ENCODE peak calls at places on chromosomes 1 and 21, in five cellular contexts. One of them, this sample, is unnamed.

GRCh38 chr1:94986783-94987182 is 59.9 kb upstream of the CNN3 start:
- DNase-seq in WTC11: no peak
- DNase-seq in adrenal gland: no peak
- DNase-seq in astrocyte: peak; percentile 74
- DNase-seq in mesothelial cell of epicardium: no peak
- DNase-seq in this sample: no peak

GRCh38 chr1:160413716-160414115 is 13.4 kb downstream of the VANGL2 start:
- DNase-seq in astrocyte: no peak
- DNase-seq in adrenal gland: no peak
- DNase-seq in WTC11: no peak
- DNase-seq in mesothelial cell of epicardium: no peak
- DNase-seq in this sample: no peak

GRCh38 chr1:207259391-207259790 is 62.1 kb upstream of the CD55 start:
- DNase-seq in mesothelial cell of epicardium: no peak
- DNase-seq in astrocyte: peak; percentile 8
- DNase-seq in adrenal gland: no peak
- DNase-seq in WTC11: no peak
- DNase-seq in this sample: no peak

GRCh38 chr21:16821588-16821987 is 691.3 kb upstream of the CXADR start:
- DNase-seq in mesothelial cell of epicardium: no peak
- DNase-seq in astrocyte: peak; percentile 45
- DNase-seq in WTC11: no peak
- DNase-seq in adrenal gland: no peak
- DNase-seq in this sample: no peak

GRCh38 chr1:234716907-234717375 is 107.0 kb upstream of the IRF2BP2 start:
- DNase-seq in WTC11: no peak
- DNase-seq in adrenal gland: no peak
- DNase-seq in mesothelial cell of epicardium: no peak
- DNase-seq in astrocyte: no peak
- DNase-seq in this sample: no peak

GRCh38 chr1:204228896-204229295 is 15.1 kb upstream of the GOLT1A start:
- DNase-seq in adrenal gland: no peak
- DNase-seq in astrocyte: no peak
- DNase-seq in mesothelial cell of epicardium: no peak
- DNase-seq in WTC11: no peak
- DNase-seq in this sample: no peak

GRCh38 chr1:2821970-2822620 is 20.6 kb upstream of the TTC34 start:
- DNase-seq in WTC11: peak; percentile 57
- DNase-seq in mesothelial cell of epicardium: no peak
- DNase-seq in adrenal gland: peak; percentile 39
- DNase-seq in astrocyte: no peak
- DNase-seq in this sample: no peak

GRCh38 chr1:1110561-1110971 is 5.3 kb downstream of the C1orf159 start:
- DNase-seq in WTC11: no peak
- DNase-seq in mesothelial cell of epicardium: peak; percentile 19
- DNase-seq in astrocyte: no peak
- DNase-seq in adrenal gland: no peak
- DNase-seq in this sample: no peak

GRCh38 chr21:42636535-42636914 is 16.9 kb upstream of the PDE9A start:
- DNase-seq in mesothelial cell of epicardium: no peak
- DNase-seq in adrenal gland: no peak
- DNase-seq in astrocyte: peak; percentile 12
- DNase-seq in WTC11: no peak
- DNase-seq in this sample: no peak

GRCh38 chr1:185284106-185284505 is 32.9 kb downstream of the IVNS1ABP start:
- DNase-seq in adrenal gland: no peak
- DNase-seq in astrocyte: no peak
- DNase-seq in WTC11: no peak
- DNase-seq in mesothelial cell of epicardium: no peak
- DNase-seq in this sample: no peak

GRCh38 chr1:6294868-6295556 is 34.1 kb upstream of the GPR153 start:
- DNase-seq in mesothelial cell of epicardium: no peak
- DNase-seq in astrocyte: no peak
- DNase-seq in WTC11: no peak
- DNase-seq in adrenal gland: no peak
- DNase-seq in this sample: no peak

GRCh38 chr1:232519186-232519585 is 110.7 kb downstream of the SIPA1L2 start:
- DNase-seq in astrocyte: no peak
- DNase-seq in WTC11: no peak
- DNase-seq in mesothelial cell of epicardium: no peak
- DNase-seq in adrenal gland: no peak
- DNase-seq in this sample: no peak

GRCh38 chr1:28099050-28099769 is 10.8 kb upstream of the EYA3 start:
- DNase-seq in astrocyte: no peak
- DNase-seq in mesothelial cell of epicardium: no peak
- DNase-seq in WTC11: no peak
- DNase-seq in adrenal gland: no peak
- DNase-seq in this sample: no peak

GRCh38 chr21:33071878-33072306 is 2.0 kb downstream of the OLIG1 start:
- DNase-seq in adrenal gland: no peak
- DNase-seq in WTC11: peak; percentile 49
- DNase-seq in mesothelial cell of epicardium: no peak
- DNase-seq in astrocyte: peak; percentile 2
- DNase-seq in this sample: no peak

GRCh38 chr1:13960376-13960987 is 260.5 kb downstream of the PRDM2 start:
- DNase-seq in mesothelial cell of epicardium: peak; percentile 32
- DNase-seq in astrocyte: peak; percentile 10
- DNase-seq in WTC11: peak; percentile 82
- DNase-seq in adrenal gland: peak; percentile 63
- DNase-seq in this sample: peak; percentile 67

GRCh38 chr1:212727386-212728181 is 27.9 kb upstream of the BATF3 start:
- DNase-seq in WTC11: no peak
- DNase-seq in astrocyte: peak; percentile 93
- DNase-seq in mesothelial cell of epicardium: no peak
- DNase-seq in adrenal gland: no peak
- DNase-seq in this sample: no peak

GRCh38 chr1:91891969-91892368 is 6.0 kb upstream of the TGFBR3 start:
- DNase-seq in adrenal gland: no peak
- DNase-seq in mesothelial cell of epicardium: no peak
- DNase-seq in astrocyte: no peak
- DNase-seq in WTC11: peak; percentile 16
- DNase-seq in this sample: no peak

GRCh38 chr1:163186910-163187309 is 15.8 kb downstream of the RGS5 start:
- DNase-seq in mesothelial cell of epicardium: no peak
- DNase-seq in adrenal gland: no peak
- DNase-seq in WTC11: no peak
- DNase-seq in astrocyte: no peak
- DNase-seq in this sample: no peak

GRCh38 chr1:24987875-24988559 is 57.9 kb upstream of the RUNX3 start:
- DNase-seq in WTC11: no peak
- DNase-seq in adrenal gland: no peak
- DNase-seq in mesothelial cell of epicardium: no peak
- DNase-seq in astrocyte: no peak
- DNase-seq in this sample: no peak

GRCh38 chr1:201917362-201918033 is 28.8 kb downstream of the SHISA4 start:
- DNase-seq in WTC11: no peak
- DNase-seq in adrenal gland: no peak
- DNase-seq in mesothelial cell of epicardium: no peak
- DNase-seq in astrocyte: peak; percentile 90
- DNase-seq in this sample: no peak

GRCh38 chr1:21268281-21269239 is 21.7 kb downstream of the ECE1 start:
- DNase-seq in astrocyte: no peak
- DNase-seq in adrenal gland: peak; percentile 77
- DNase-seq in WTC11: no peak
- DNase-seq in mesothelial cell of epicardium: no peak
- DNase-seq in this sample: no peak

GRCh38 chr1:96472471-96472870 is 249.1 kb upstream of the PTBP2 start:
- DNase-seq in adrenal gland: no peak
- DNase-seq in astrocyte: peak; percentile 94
- DNase-seq in WTC11: no peak
- DNase-seq in mesothelial cell of epicardium: no peak
- DNase-seq in this sample: no peak

GRCh38 chr1:156400191-156400920 is 31.3 kb downstream of the RHBG start:
- DNase-seq in adrenal gland: no peak
- DNase-seq in astrocyte: no peak
- DNase-seq in WTC11: no peak
- DNase-seq in mesothelial cell of epicardium: no peak
- DNase-seq in this sample: no peak

GRCh38 chr1:81492628-81493027 is 308.1 kb upstream of the ADGRL2 start:
- DNase-seq in astrocyte: no peak
- DNase-seq in mesothelial cell of epicardium: no peak
- DNase-seq in adrenal gland: no peak
- DNase-seq in WTC11: no peak
- DNase-seq in this sample: no peak

GRCh38 chr1:88552226-88552625 is 131.8 kb upstream of the PKN2 start:
- DNase-seq in adrenal gland: no peak
- DNase-seq in mesothelial cell of epicardium: no peak
- DNase-seq in WTC11: no peak
- DNase-seq in astrocyte: no peak
- DNase-seq in this sample: no peak

GRCh38 chr1:150535511-150536281 is 13.5 kb upstream of the ADAMTSL4 start:
- DNase-seq in mesothelial cell of epicardium: no peak
- DNase-seq in adrenal gland: no peak
- DNase-seq in WTC11: no peak
- DNase-seq in astrocyte: peak; percentile 89
- DNase-seq in this sample: no peak

GRCh38 chr1:202623075-202623474 is 87.2 kb downstream of the SYT2 start:
- DNase-seq in adrenal gland: peak; percentile 38
- DNase-seq in WTC11: no peak
- DNase-seq in mesothelial cell of epicardium: no peak
- DNase-seq in astrocyte: peak; percentile 48
- DNase-seq in this sample: no peak

GRCh38 chr1:53485478-53486394 is 26.5 kb downstream of the DMRTB1 start:
- DNase-seq in mesothelial cell of epicardium: peak; percentile 81
- DNase-seq in WTC11: peak; percentile 93
- DNase-seq in adrenal gland: peak; percentile 78
- DNase-seq in astrocyte: peak; percentile 46
- DNase-seq in this sample: peak; percentile 80
- TF ChIP-seq CTCF in mesothelial cell of epicardium: peak; percentile 74
- TF ChIP-seq CTCF in WTC11: peak; percentile 74
- TF ChIP-seq CTCF in adrenal gland: peak; percentile 81
- TF ChIP-seq CTCF in astrocyte: peak; percentile 88
- TF ChIP-seq CTCF in this sample: peak; percentile 96

GRCh38 chr21:26089730-26090129 is 80.8 kb downstream of the APP start:
- DNase-seq in WTC11: no peak
- DNase-seq in astrocyte: no peak
- DNase-seq in adrenal gland: no peak
- DNase-seq in mesothelial cell of epicardium: no peak
- DNase-seq in this sample: no peak

GRCh38 chr21:26087223-26087918 is 83.2 kb downstream of the APP start:
- DNase-seq in adrenal gland: no peak
- DNase-seq in mesothelial cell of epicardium: no peak
- DNase-seq in WTC11: no peak
- DNase-seq in astrocyte: no peak
- DNase-seq in this sample: no peak

GRCh38 chr21:26095131-26095530 is 75.4 kb downstream of the APP start:
- DNase-seq in astrocyte: no peak
- DNase-seq in WTC11: no peak
- DNase-seq in adrenal gland: no peak
- DNase-seq in mesothelial cell of epicardium: no peak
- DNase-seq in this sample: no peak

GRCh38 chr21:26093094-26093493 is 77.5 kb downstream of the APP start:
- DNase-seq in adrenal gland: no peak
- DNase-seq in WTC11: no peak
- DNase-seq in mesothelial cell of epicardium: no peak
- DNase-seq in astrocyte: peak; percentile 34
- DNase-seq in this sample: no peak

GRCh38 chr21:26091480-26092018 is 79.0 kb downstream of the APP start:
- DNase-seq in WTC11: no peak
- DNase-seq in adrenal gland: no peak
- DNase-seq in astrocyte: no peak
- DNase-seq in mesothelial cell of epicardium: no peak
- DNase-seq in this sample: no peak
- TF ChIP-seq CTCF in WTC11: no peak
- TF ChIP-seq CTCF in adrenal gland: no peak
- TF ChIP-seq CTCF in astrocyte: no peak
- TF ChIP-seq CTCF in mesothelial cell of epicardium: no peak
- TF ChIP-seq CTCF in this sample: peak; percentile 19

DNA sequence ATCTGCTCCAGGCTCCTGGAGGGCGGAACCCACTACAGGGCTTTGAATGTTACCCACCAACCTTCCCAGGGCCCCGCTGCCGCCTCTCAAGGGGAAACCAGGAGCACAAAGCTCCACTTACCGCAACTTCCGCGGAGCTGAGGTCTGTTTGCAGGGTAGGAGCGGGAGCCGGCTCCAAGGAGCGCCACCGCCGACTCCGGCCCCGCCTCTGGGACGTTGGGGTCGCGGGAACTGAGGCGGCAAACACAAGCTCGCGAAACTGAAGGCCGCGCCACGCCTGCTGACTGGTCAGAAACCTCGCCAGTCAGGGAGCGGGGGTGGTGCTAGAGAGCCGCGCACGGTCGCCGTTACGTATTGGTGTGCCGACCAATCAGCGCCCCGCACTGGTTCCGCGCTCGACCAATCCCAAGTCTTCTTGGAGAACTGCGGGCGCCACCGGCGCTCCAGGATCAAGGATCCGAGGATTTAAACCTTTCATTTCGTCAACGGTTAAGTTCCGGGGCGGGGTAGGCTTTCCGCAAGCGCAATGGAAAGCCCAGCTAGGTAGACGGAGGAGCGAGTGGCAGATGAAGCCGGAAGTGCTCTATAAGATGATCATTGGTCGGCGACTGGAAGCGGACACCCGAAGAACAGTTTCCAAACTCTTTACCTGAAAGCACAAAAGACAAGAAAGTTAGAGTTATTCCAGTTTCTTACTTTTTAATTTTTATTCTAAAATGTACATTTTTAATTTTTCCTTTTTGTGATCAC is at the start of gene STIL:
- DNase-seq in astrocyte: peak; percentile 99
- DNase-seq in adrenal gland: peak; percentile 100
- DNase-seq in mesothelial cell of epicardium: peak; percentile 97
- DNase-seq in WTC11: peak; percentile 99
- DNase-seq in this sample: peak; percentile 98
- TF ChIP-seq CTCF in astrocyte: no peak
- TF ChIP-seq CTCF in adrenal gland: no peak
- TF ChIP-seq CTCF in mesothelial cell of epicardium: no peak
- TF ChIP-seq CTCF in WTC11: no peak
- TF ChIP-seq CTCF in this sample: no peak

GRCh38 chr1:154616659-154617345 is 8.8 kb upstream of the ADAR start:
- DNase-seq in astrocyte: peak; percentile 18
- DNase-seq in WTC11: no peak
- DNase-seq in adrenal gland: no peak
- DNase-seq in mesothelial cell of epicardium: no peak
- DNase-seq in this sample: no peak

GRCh38 chr1:154615411-154615810 is 7.4 kb upstream of the ADAR start:
- DNase-seq in WTC11: no peak
- DNase-seq in adrenal gland: no peak
- DNase-seq in astrocyte: no peak
- DNase-seq in mesothelial cell of epicardium: no peak
- DNase-seq in this sample: no peak

GRCh38 chr1:154614247-154614646 is 6.3 kb upstream of the ADAR start:
- DNase-seq in adrenal gland: no peak
- DNase-seq in mesothelial cell of epicardium: no peak
- DNase-seq in WTC11: peak; percentile 18
- DNase-seq in astrocyte: no peak
- DNase-seq in this sample: no peak

GRCh38 chr1:154611150-154611865 is 3.3 kb upstream of the ADAR start:
- DNase-seq in adrenal gland: no peak
- DNase-seq in WTC11: no peak
- DNase-seq in mesothelial cell of epicardium: no peak
- DNase-seq in astrocyte: no peak
- DNase-seq in this sample: no peak

GRCh38 chr1:154614887-154615286 is 6.9 kb upstream of the ADAR start:
- DNase-seq in adrenal gland: peak; percentile 42
- DNase-seq in astrocyte: no peak
- DNase-seq in mesothelial cell of epicardium: no peak
- DNase-seq in WTC11: peak; percentile 24
- DNase-seq in this sample: no peak
- TF ChIP-seq CTCF in adrenal gland: peak; percentile 17
- TF ChIP-seq CTCF in astrocyte: no peak
- TF ChIP-seq CTCF in mesothelial cell of epicardium: no peak
- TF ChIP-seq CTCF in WTC11: no peak
- TF ChIP-seq CTCF in this sample: no peak

GRCh38 chr1:153354515-153355193 is 3.0 kb upstream of the S100A9 start:
- DNase-seq in WTC11: no peak
- DNase-seq in astrocyte: no peak
- DNase-seq in adrenal gland: no peak
- DNase-seq in mesothelial cell of epicardium: no peak
- DNase-seq in this sample: no peak
- TF ChIP-seq CTCF in WTC11: peak; percentile 5
- TF ChIP-seq CTCF in astrocyte: no peak
- TF ChIP-seq CTCF in adrenal gland: no peak
- TF ChIP-seq CTCF in mesothelial cell of epicardium: no peak
- TF ChIP-seq CTCF in this sample: no peak

This sample was measured in progenitor cell of endocrine pancreas.